ENCODE peak calls at places on chromosomes 11 and 22, in nine cellular contexts. One of them, this sample, is unnamed.

GRCh38 chr11:93480756-93481155 is 62.4 kb downstream of the SMCO4 start:
- DNase-seq in effector CD4-positive, alpha-beta T cell: no peak
- DNase-seq in sciatic nerve: no peak
- DNase-seq in dorsolateral prefrontal cortex: no peak
- DNase-seq in fibroblast of lung: no peak
- DNase-seq in A673: no peak
- DNase-seq in activated CD8-positive, alpha-beta T cell treated with anti-CD3 and anti-CD28 coated beads, Interleukin-2, amount 10 ng/mL, durations not matched to agents 7 days and 5 days: no peak
- DNase-seq in NCI-H1092 treated with DMSO at 0.1 percent for 48 hours: no peak
- DNase-seq in CD8-positive, alpha-beta T cell: no peak
- DNase-seq in this sample: no peak

GRCh38 chr11:85088286-85088685 is 538.9 kb downstream of the DLG2 start:
- DNase-seq in effector CD4-positive, alpha-beta T cell: no peak
- DNase-seq in sciatic nerve: no peak
- DNase-seq in dorsolateral prefrontal cortex: no peak
- DNase-seq in fibroblast of lung: peak; percentile 61
- DNase-seq in A673: no peak
- DNase-seq in activated CD8-positive, alpha-beta T cell treated with anti-CD3 and anti-CD28 coated beads, Interleukin-2, amount 10 ng/mL, durations not matched to agents 7 days and 5 days: no peak
- DNase-seq in NCI-H1092 treated with DMSO at 0.1 percent for 48 hours: no peak
- DNase-seq in CD8-positive, alpha-beta T cell: no peak
- DNase-seq in this sample: peak; percentile 15

GRCh38 chr11:8258289-8258688 is 5.4 kb downstream of the LMO1 start:
- DNase-seq in effector CD4-positive, alpha-beta T cell: no peak
- DNase-seq in sciatic nerve: peak; percentile 43
- DNase-seq in dorsolateral prefrontal cortex: peak; percentile 48
- DNase-seq in fibroblast of lung: peak; percentile 8
- DNase-seq in A673: no peak
- DNase-seq in activated CD8-positive, alpha-beta T cell treated with anti-CD3 and anti-CD28 coated beads, Interleukin-2, amount 10 ng/mL, durations not matched to agents 7 days and 5 days: no peak
- DNase-seq in NCI-H1092 treated with DMSO at 0.1 percent for 48 hours: no peak
- DNase-seq in CD8-positive, alpha-beta T cell: no peak
- DNase-seq in this sample: no peak

GRCh38 chr11:62757846-62758788 is 3.3 kb upstream of the POLR2G start:
- DNase-seq in effector CD4-positive, alpha-beta T cell: no peak
- DNase-seq in sciatic nerve: no peak
- DNase-seq in dorsolateral prefrontal cortex: no peak
- DNase-seq in fibroblast of lung: no peak
- DNase-seq in A673: no peak
- DNase-seq in activated CD8-positive, alpha-beta T cell treated with anti-CD3 and anti-CD28 coated beads, Interleukin-2, amount 10 ng/mL, durations not matched to agents 7 days and 5 days: no peak
- DNase-seq in NCI-H1092 treated with DMSO at 0.1 percent for 48 hours: no peak
- DNase-seq in CD8-positive, alpha-beta T cell: no peak
- DNase-seq in this sample: no peak

GRCh38 chr11:130652671-130653335 is 204.4 kb downstream of the ADAMTS15 start:
- DNase-seq in effector CD4-positive, alpha-beta T cell: no peak
- DNase-seq in sciatic nerve: peak; percentile 71
- DNase-seq in dorsolateral prefrontal cortex: no peak
- DNase-seq in fibroblast of lung: peak; percentile 74
- DNase-seq in A673: peak; percentile 23
- DNase-seq in activated CD8-positive, alpha-beta T cell treated with anti-CD3 and anti-CD28 coated beads, Interleukin-2, amount 10 ng/mL, durations not matched to agents 7 days and 5 days: no peak
- DNase-seq in NCI-H1092 treated with DMSO at 0.1 percent for 48 hours: no peak
- DNase-seq in CD8-positive, alpha-beta T cell: no peak
- DNase-seq in this sample: no peak

GRCh38 chr11:2951235-2952110 is 22.3 kb upstream of the PHLDA2 start:
- DNase-seq in effector CD4-positive, alpha-beta T cell: no peak
- DNase-seq in sciatic nerve: no peak
- DNase-seq in dorsolateral prefrontal cortex: no peak
- DNase-seq in fibroblast of lung: peak; percentile 82
- DNase-seq in A673: peak; percentile 53
- DNase-seq in activated CD8-positive, alpha-beta T cell treated with anti-CD3 and anti-CD28 coated beads, Interleukin-2, amount 10 ng/mL, durations not matched to agents 7 days and 5 days: no peak
- DNase-seq in NCI-H1092 treated with DMSO at 0.1 percent for 48 hours: no peak
- DNase-seq in CD8-positive, alpha-beta T cell: no peak
- DNase-seq in this sample: no peak

GRCh38 chr11:66467756-66468155 is 1.1 kb downstream of the PELI3 start:
- DNase-seq in effector CD4-positive, alpha-beta T cell: no peak
- DNase-seq in sciatic nerve: no peak
- DNase-seq in dorsolateral prefrontal cortex: no peak
- DNase-seq in fibroblast of lung: no peak
- DNase-seq in A673: no peak
- DNase-seq in activated CD8-positive, alpha-beta T cell treated with anti-CD3 and anti-CD28 coated beads, Interleukin-2, amount 10 ng/mL, durations not matched to agents 7 days and 5 days: peak; percentile 46
- DNase-seq in NCI-H1092 treated with DMSO at 0.1 percent for 48 hours: peak; percentile 29
- DNase-seq in CD8-positive, alpha-beta T cell: no peak
- DNase-seq in this sample: no peak

GRCh38 chr11:43359432-43359818 is 705 bp downstream of the TTC17 start:
- DNase-seq in effector CD4-positive, alpha-beta T cell: no peak
- DNase-seq in sciatic nerve: no peak
- DNase-seq in dorsolateral prefrontal cortex: no peak
- DNase-seq in fibroblast of lung: peak; percentile 28
- DNase-seq in A673: peak; percentile 65
- DNase-seq in activated CD8-positive, alpha-beta T cell treated with anti-CD3 and anti-CD28 coated beads, Interleukin-2, amount 10 ng/mL, durations not matched to agents 7 days and 5 days: peak; percentile 56
- DNase-seq in NCI-H1092 treated with DMSO at 0.1 percent for 48 hours: peak; percentile 35
- DNase-seq in CD8-positive, alpha-beta T cell: peak; percentile 11
- DNase-seq in this sample: no peak

GRCh38 chr11:112961146-112961668 is at the start of gene NCAM1:
- DNase-seq in effector CD4-positive, alpha-beta T cell: no peak
- DNase-seq in sciatic nerve: peak; percentile 73
- DNase-seq in dorsolateral prefrontal cortex: peak; percentile 96
- DNase-seq in fibroblast of lung: peak; percentile 84
- DNase-seq in A673: peak; percentile 96
- DNase-seq in activated CD8-positive, alpha-beta T cell treated with anti-CD3 and anti-CD28 coated beads, Interleukin-2, amount 10 ng/mL, durations not matched to agents 7 days and 5 days: peak; percentile 51
- DNase-seq in NCI-H1092 treated with DMSO at 0.1 percent for 48 hours: peak; percentile 99
- DNase-seq in CD8-positive, alpha-beta T cell: no peak
- DNase-seq in this sample: no peak

GRCh38 chr11:28673687-28674431 is 565.7 kb downstream of the METTL15 start:
- DNase-seq in effector CD4-positive, alpha-beta T cell: no peak
- DNase-seq in sciatic nerve: no peak
- DNase-seq in dorsolateral prefrontal cortex: no peak
- DNase-seq in fibroblast of lung: peak; percentile 43
- DNase-seq in A673: no peak
- DNase-seq in activated CD8-positive, alpha-beta T cell treated with anti-CD3 and anti-CD28 coated beads, Interleukin-2, amount 10 ng/mL, durations not matched to agents 7 days and 5 days: no peak
- DNase-seq in NCI-H1092 treated with DMSO at 0.1 percent for 48 hours: no peak
- DNase-seq in CD8-positive, alpha-beta T cell: no peak
- DNase-seq in this sample: no peak

GRCh38 chr11:33936057-33936456 is 44.2 kb upstream of the LMO2 start:
- DNase-seq in effector CD4-positive, alpha-beta T cell: no peak
- DNase-seq in sciatic nerve: no peak
- DNase-seq in dorsolateral prefrontal cortex: no peak
- DNase-seq in fibroblast of lung: no peak
- DNase-seq in A673: no peak
- DNase-seq in activated CD8-positive, alpha-beta T cell treated with anti-CD3 and anti-CD28 coated beads, Interleukin-2, amount 10 ng/mL, durations not matched to agents 7 days and 5 days: no peak
- DNase-seq in NCI-H1092 treated with DMSO at 0.1 percent for 48 hours: no peak
- DNase-seq in CD8-positive, alpha-beta T cell: no peak
- DNase-seq in this sample: no peak

GRCh38 chr22:20089977-20090729 is 10.1 kb downstream of the DGCR8 start:
- DNase-seq in effector CD4-positive, alpha-beta T cell: no peak
- DNase-seq in sciatic nerve: no peak
- DNase-seq in dorsolateral prefrontal cortex: peak; percentile 35
- DNase-seq in fibroblast of lung: no peak
- DNase-seq in A673: no peak
- DNase-seq in activated CD8-positive, alpha-beta T cell treated with anti-CD3 and anti-CD28 coated beads, Interleukin-2, amount 10 ng/mL, durations not matched to agents 7 days and 5 days: no peak
- DNase-seq in NCI-H1092 treated with DMSO at 0.1 percent for 48 hours: no peak
- DNase-seq in CD8-positive, alpha-beta T cell: no peak
- DNase-seq in this sample: no peak

GRCh38 chr11:64765291-64765803 is 5.6 kb upstream of the PYGM start:
- DNase-seq in effector CD4-positive, alpha-beta T cell: no peak
- DNase-seq in sciatic nerve: peak; percentile 59
- DNase-seq in dorsolateral prefrontal cortex: no peak
- DNase-seq in fibroblast of lung: no peak
- DNase-seq in A673: no peak
- DNase-seq in activated CD8-positive, alpha-beta T cell treated with anti-CD3 and anti-CD28 coated beads, Interleukin-2, amount 10 ng/mL, durations not matched to agents 7 days and 5 days: no peak
- DNase-seq in NCI-H1092 treated with DMSO at 0.1 percent for 48 hours: no peak
- DNase-seq in CD8-positive, alpha-beta T cell: no peak
- DNase-seq in this sample: no peak

GRCh38 chr11:2808850-2809847 is 76.4 kb downstream of the CDKN1C start:
- DNase-seq in effector CD4-positive, alpha-beta T cell: no peak
- DNase-seq in sciatic nerve: peak; percentile 61
- DNase-seq in dorsolateral prefrontal cortex: peak; percentile 35
- DNase-seq in fibroblast of lung: no peak
- DNase-seq in A673: no peak
- DNase-seq in activated CD8-positive, alpha-beta T cell treated with anti-CD3 and anti-CD28 coated beads, Interleukin-2, amount 10 ng/mL, durations not matched to agents 7 days and 5 days: no peak
- DNase-seq in NCI-H1092 treated with DMSO at 0.1 percent for 48 hours: no peak
- DNase-seq in CD8-positive, alpha-beta T cell: no peak
- DNase-seq in this sample: no peak

GRCh38 chr11:78548911-78549572 is 25.6 kb downstream of the NARS2 start:
- DNase-seq in effector CD4-positive, alpha-beta T cell: no peak
- DNase-seq in sciatic nerve: no peak
- DNase-seq in dorsolateral prefrontal cortex: no peak
- DNase-seq in fibroblast of lung: no peak
- DNase-seq in A673: no peak
- DNase-seq in activated CD8-positive, alpha-beta T cell treated with anti-CD3 and anti-CD28 coated beads, Interleukin-2, amount 10 ng/mL, durations not matched to agents 7 days and 5 days: no peak
- DNase-seq in NCI-H1092 treated with DMSO at 0.1 percent for 48 hours: no peak
- DNase-seq in CD8-positive, alpha-beta T cell: no peak
- DNase-seq in this sample: no peak

GRCh38 chr11:72283947-72284346 is 40.0 kb upstream of the PHOX2A start:
- DNase-seq in effector CD4-positive, alpha-beta T cell: no peak
- DNase-seq in sciatic nerve: no peak
- DNase-seq in dorsolateral prefrontal cortex: no peak
- DNase-seq in fibroblast of lung: no peak
- DNase-seq in A673: no peak
- DNase-seq in activated CD8-positive, alpha-beta T cell treated with anti-CD3 and anti-CD28 coated beads, Interleukin-2, amount 10 ng/mL, durations not matched to agents 7 days and 5 days: no peak
- DNase-seq in NCI-H1092 treated with DMSO at 0.1 percent for 48 hours: no peak
- DNase-seq in CD8-positive, alpha-beta T cell: no peak
- DNase-seq in this sample: no peak

GRCh38 chr11:44505591-44506054 is 59.8 kb upstream of the CD82 start:
- DNase-seq in effector CD4-positive, alpha-beta T cell: no peak
- DNase-seq in sciatic nerve: no peak
- DNase-seq in dorsolateral prefrontal cortex: no peak
- DNase-seq in fibroblast of lung: peak; percentile 71
- DNase-seq in A673: no peak
- DNase-seq in activated CD8-positive, alpha-beta T cell treated with anti-CD3 and anti-CD28 coated beads, Interleukin-2, amount 10 ng/mL, durations not matched to agents 7 days and 5 days: no peak
- DNase-seq in NCI-H1092 treated with DMSO at 0.1 percent for 48 hours: no peak
- DNase-seq in CD8-positive, alpha-beta T cell: no peak
- DNase-seq in this sample: peak; percentile 19

GRCh38 chr22:17260291-17260690 is 41.1 kb upstream of the ADA2 start:
- DNase-seq in effector CD4-positive, alpha-beta T cell: no peak
- DNase-seq in sciatic nerve: no peak
- DNase-seq in dorsolateral prefrontal cortex: no peak
- DNase-seq in fibroblast of lung: no peak
- DNase-seq in A673: no peak
- DNase-seq in activated CD8-positive, alpha-beta T cell treated with anti-CD3 and anti-CD28 coated beads, Interleukin-2, amount 10 ng/mL, durations not matched to agents 7 days and 5 days: no peak
- DNase-seq in NCI-H1092 treated with DMSO at 0.1 percent for 48 hours: no peak
- DNase-seq in CD8-positive, alpha-beta T cell: no peak
- DNase-seq in this sample: no peak

GRCh38 chr11:15101072-15101701 is 13.5 kb upstream of the INSC start:
- DNase-seq in effector CD4-positive, alpha-beta T cell: peak; percentile 7
- DNase-seq in sciatic nerve: peak; percentile 80
- DNase-seq in dorsolateral prefrontal cortex: peak; percentile 72
- DNase-seq in fibroblast of lung: peak; percentile 51
- DNase-seq in A673: peak; percentile 72
- DNase-seq in activated CD8-positive, alpha-beta T cell treated with anti-CD3 and anti-CD28 coated beads, Interleukin-2, amount 10 ng/mL, durations not matched to agents 7 days and 5 days: peak; percentile 67
- DNase-seq in NCI-H1092 treated with DMSO at 0.1 percent for 48 hours: peak; percentile 69
- DNase-seq in CD8-positive, alpha-beta T cell: peak; percentile 44
- DNase-seq in this sample: peak; percentile 34

GRCh38 chr11:73972620-73973449 is 9.8 kb downstream of the UCP2 start:
- DNase-seq in effector CD4-positive, alpha-beta T cell: no peak
- DNase-seq in sciatic nerve: no peak
- DNase-seq in dorsolateral prefrontal cortex: peak; percentile 19
- DNase-seq in fibroblast of lung: no peak
- DNase-seq in A673: no peak
- DNase-seq in activated CD8-positive, alpha-beta T cell treated with anti-CD3 and anti-CD28 coated beads, Interleukin-2, amount 10 ng/mL, durations not matched to agents 7 days and 5 days: no peak
- DNase-seq in NCI-H1092 treated with DMSO at 0.1 percent for 48 hours: no peak
- DNase-seq in CD8-positive, alpha-beta T cell: peak; percentile 27
- DNase-seq in this sample: no peak

GRCh38 chr22:23395476-23396361 is 184.4 kb downstream of the IGLL1 start:
- DNase-seq in effector CD4-positive, alpha-beta T cell: no peak
- DNase-seq in sciatic nerve: no peak
- DNase-seq in dorsolateral prefrontal cortex: no peak
- DNase-seq in fibroblast of lung: no peak
- DNase-seq in A673: no peak
- DNase-seq in activated CD8-positive, alpha-beta T cell treated with anti-CD3 and anti-CD28 coated beads, Interleukin-2, amount 10 ng/mL, durations not matched to agents 7 days and 5 days: no peak
- DNase-seq in NCI-H1092 treated with DMSO at 0.1 percent for 48 hours: no peak
- DNase-seq in CD8-positive, alpha-beta T cell: no peak
- DNase-seq in this sample: no peak

GRCh38 chr11:68042219-68043028 is 3.6 kb downstream of the TCIRG1 start:
- DNase-seq in effector CD4-positive, alpha-beta T cell: no peak
- DNase-seq in sciatic nerve: no peak
- DNase-seq in dorsolateral prefrontal cortex: no peak
- DNase-seq in fibroblast of lung: no peak
- DNase-seq in A673: no peak
- DNase-seq in activated CD8-positive, alpha-beta T cell treated with anti-CD3 and anti-CD28 coated beads, Interleukin-2, amount 10 ng/mL, durations not matched to agents 7 days and 5 days: no peak
- DNase-seq in NCI-H1092 treated with DMSO at 0.1 percent for 48 hours: no peak
- DNase-seq in CD8-positive, alpha-beta T cell: no peak
- DNase-seq in this sample: no peak

GRCh38 chr11:19389787-19390303 is 149.1 kb upstream of the E2F8 start:
- DNase-seq in effector CD4-positive, alpha-beta T cell: no peak
- DNase-seq in sciatic nerve: peak; percentile 74
- DNase-seq in dorsolateral prefrontal cortex: no peak
- DNase-seq in fibroblast of lung: no peak
- DNase-seq in A673: no peak
- DNase-seq in activated CD8-positive, alpha-beta T cell treated with anti-CD3 and anti-CD28 coated beads, Interleukin-2, amount 10 ng/mL, durations not matched to agents 7 days and 5 days: no peak
- DNase-seq in NCI-H1092 treated with DMSO at 0.1 percent for 48 hours: no peak
- DNase-seq in CD8-positive, alpha-beta T cell: no peak
- DNase-seq in this sample: no peak

GRCh38 chr11:125892071-125892470 is 4.6 kb downstream of the HYLS1 start:
- DNase-seq in effector CD4-positive, alpha-beta T cell: no peak
- DNase-seq in sciatic nerve: no peak
- DNase-seq in dorsolateral prefrontal cortex: no peak
- DNase-seq in fibroblast of lung: peak; percentile 58
- DNase-seq in A673: no peak
- DNase-seq in activated CD8-positive, alpha-beta T cell treated with anti-CD3 and anti-CD28 coated beads, Interleukin-2, amount 10 ng/mL, durations not matched to agents 7 days and 5 days: no peak
- DNase-seq in NCI-H1092 treated with DMSO at 0.1 percent for 48 hours: no peak
- DNase-seq in CD8-positive, alpha-beta T cell: no peak
- DNase-seq in this sample: peak; percentile 29

GRCh38 chr11:76194872-76195668 is 11.2 kb downstream of the WNT11 start:
- DNase-seq in effector CD4-positive, alpha-beta T cell: no peak
- DNase-seq in sciatic nerve: no peak
- DNase-seq in dorsolateral prefrontal cortex: no peak
- DNase-seq in fibroblast of lung: no peak
- DNase-seq in A673: no peak
- DNase-seq in activated CD8-positive, alpha-beta T cell treated with anti-CD3 and anti-CD28 coated beads, Interleukin-2, amount 10 ng/mL, durations not matched to agents 7 days and 5 days: no peak
- DNase-seq in NCI-H1092 treated with DMSO at 0.1 percent for 48 hours: no peak
- DNase-seq in CD8-positive, alpha-beta T cell: no peak
- DNase-seq in this sample: no peak

GRCh38 chr11:127000291-127000968 is at the start of gene KIRREL3:
- DNase-seq in effector CD4-positive, alpha-beta T cell: no peak
- DNase-seq in sciatic nerve: no peak
- DNase-seq in dorsolateral prefrontal cortex: peak; percentile 84
- DNase-seq in fibroblast of lung: peak; percentile 48
- DNase-seq in A673: peak; percentile 35
- DNase-seq in activated CD8-positive, alpha-beta T cell treated with anti-CD3 and anti-CD28 coated beads, Interleukin-2, amount 10 ng/mL, durations not matched to agents 7 days and 5 days: no peak
- DNase-seq in NCI-H1092 treated with DMSO at 0.1 percent for 48 hours: peak; percentile 65
- DNase-seq in CD8-positive, alpha-beta T cell: no peak
- DNase-seq in this sample: no peak

GRCh38 chr11:64253481-64253880 is 2.2 kb downstream of the PLCB3 start:
- DNase-seq in effector CD4-positive, alpha-beta T cell: no peak
- DNase-seq in sciatic nerve: no peak
- DNase-seq in dorsolateral prefrontal cortex: no peak
- DNase-seq in fibroblast of lung: no peak
- DNase-seq in A673: no peak
- DNase-seq in activated CD8-positive, alpha-beta T cell treated with anti-CD3 and anti-CD28 coated beads, Interleukin-2, amount 10 ng/mL, durations not matched to agents 7 days and 5 days: no peak
- DNase-seq in NCI-H1092 treated with DMSO at 0.1 percent for 48 hours: no peak
- DNase-seq in CD8-positive, alpha-beta T cell: no peak
- DNase-seq in this sample: no peak

GRCh38 chr11:14500181-14500651 is 605 bp upstream of the COPB1 start:
- DNase-seq in effector CD4-positive, alpha-beta T cell: peak; percentile 42
- DNase-seq in sciatic nerve: no peak
- DNase-seq in dorsolateral prefrontal cortex: no peak
- DNase-seq in fibroblast of lung: peak; percentile 62
- DNase-seq in A673: peak; percentile 56
- DNase-seq in activated CD8-positive, alpha-beta T cell treated with anti-CD3 and anti-CD28 coated beads, Interleukin-2, amount 10 ng/mL, durations not matched to agents 7 days and 5 days: peak; percentile 75
- DNase-seq in NCI-H1092 treated with DMSO at 0.1 percent for 48 hours: peak; percentile 65
- DNase-seq in CD8-positive, alpha-beta T cell: peak; percentile 44
- DNase-seq in this sample: peak; percentile 39

GRCh38 chr11:64870176-64870892 is 8.1 kb downstream of the EHD1 start:
- DNase-seq in effector CD4-positive, alpha-beta T cell: no peak
- DNase-seq in sciatic nerve: no peak
- DNase-seq in dorsolateral prefrontal cortex: no peak
- DNase-seq in fibroblast of lung: peak; percentile 81
- DNase-seq in A673: no peak
- DNase-seq in activated CD8-positive, alpha-beta T cell treated with anti-CD3 and anti-CD28 coated beads, Interleukin-2, amount 10 ng/mL, durations not matched to agents 7 days and 5 days: no peak
- DNase-seq in NCI-H1092 treated with DMSO at 0.1 percent for 48 hours: no peak
- DNase-seq in CD8-positive, alpha-beta T cell: no peak
- DNase-seq in this sample: peak; percentile 37

GRCh38 chr22:23207786-23208325 is 27.5 kb downstream of the BCR start:
- DNase-seq in effector CD4-positive, alpha-beta T cell: no peak
- DNase-seq in sciatic nerve: no peak
- DNase-seq in dorsolateral prefrontal cortex: no peak
- DNase-seq in fibroblast of lung: no peak
- DNase-seq in A673: no peak
- DNase-seq in activated CD8-positive, alpha-beta T cell treated with anti-CD3 and anti-CD28 coated beads, Interleukin-2, amount 10 ng/mL, durations not matched to agents 7 days and 5 days: no peak
- DNase-seq in NCI-H1092 treated with DMSO at 0.1 percent for 48 hours: peak; percentile 84
- DNase-seq in CD8-positive, alpha-beta T cell: no peak
- DNase-seq in this sample: no peak

GRCh38 chr11:11580831-11581492 is 40.8 kb downstream of the GALNT18 start:
- DNase-seq in effector CD4-positive, alpha-beta T cell: no peak
- DNase-seq in sciatic nerve: no peak
- DNase-seq in dorsolateral prefrontal cortex: no peak
- DNase-seq in fibroblast of lung: no peak
- DNase-seq in A673: no peak
- DNase-seq in activated CD8-positive, alpha-beta T cell treated with anti-CD3 and anti-CD28 coated beads, Interleukin-2, amount 10 ng/mL, durations not matched to agents 7 days and 5 days: no peak
- DNase-seq in NCI-H1092 treated with DMSO at 0.1 percent for 48 hours: peak; percentile 93
- DNase-seq in CD8-positive, alpha-beta T cell: no peak
- DNase-seq in this sample: no peak

This sample was measured in HS-5.